ENCODE peak calls at places on chromosomes 2 and 18, in ten cellular contexts. H, L, D, K, W, R, B, S, G and N are unnamed samples.

GRCh38 chr18:56319953-56320352 is 318.4 kb downstream of the TXNL1 start:
- DNase-seq in W (no peak), H (no peak), B (no peak), R (no peak), K (no peak), G (no peak), S (no peak), D (no peak), L (no peak), N (no peak)

GRCh38 chr2:190537765-190538164 is 3.2 kb upstream of the NEMP2 start:
- DNase-seq in S (no peak), B (peak; percentile 83), W (no peak), R (no peak), G (no peak), D (peak; percentile 36), H (no peak), L (no peak), K (no peak), N (no peak)

GRCh38 chr2:60958361-60958760 is 59.2 kb upstream of the PEX13 start:
- DNase-seq in S (no peak), R (no peak), K (no peak), W (no peak), G (no peak), H (no peak), D (no peak), L (no peak), B (no peak), N (no peak)

GRCh38 chr2:145488571-145488970 is 968.7 kb upstream of the ZEB2 start:
- DNase-seq in D (no peak), W (no peak), K (no peak), G (no peak), L (no peak), H (no peak), S (no peak), B (no peak), R (no peak), N (no peak)

GRCh38 chr2:16420421-16420820 is 245.2 kb downstream of the CYRIA start:
- DNase-seq in H (no peak), W (no peak), R (peak; percentile 93), K (no peak), D (no peak), L (no peak), B (no peak), S (no peak), G (no peak), N (no peak)

GRCh38 chr2:46479265-46479664 is at the start of gene TMEM247:
- DNase-seq in K (no peak), L (no peak), G (no peak), H (no peak), B (no peak), W (no peak), D (no peak), R (no peak), S (no peak), N (no peak)

GRCh38 chr18:41075212-41075611 is 879.8 kb upstream of the PIK3C3 start:
- DNase-seq in D (peak; percentile 32), R (no peak), G (peak; percentile 71), H (no peak), S (no peak), W (no peak), L (no peak), B (peak; percentile 72), K (no peak), N (no peak)

GRCh38 chr2:175366814-175367213 is 185.3 kb upstream of the ATP5MC3 start:
- DNase-seq in R (peak; percentile 39), H (no peak), G (peak; percentile 75), W (no peak), D (peak; percentile 58), S (peak; percentile 62), K (peak; percentile 26), L (peak; percentile 35), B (peak; percentile 42), N (no peak)

GRCh38 chr2:231930601-231931281 is 4.5 kb upstream of the NPPC start:
- DNase-seq in S (no peak), L (no peak), R (no peak), K (no peak), H (no peak), B (no peak), D (peak; percentile 33), W (peak; percentile 85), G (no peak), N (no peak)

GRCh38 chr2:108855194-108855593 is 68.6 kb downstream of the CCDC138 start:
- DNase-seq in K (no peak), B (no peak), H (no peak), S (no peak), D (peak; percentile 25), W (no peak), R (no peak), L (no peak), G (peak; percentile 52), N (no peak)

GRCh38 chr2:79776461-79777146 is 263.8 kb downstream of the CTNNA2 start:
- DNase-seq in K (no peak), H (no peak), G (no peak), B (no peak), S (no peak), R (peak; percentile 60), W (no peak), D (no peak), L (no peak), N (no peak)

GRCh38 chr2:8457620-8458255 is 224.1 kb upstream of the ID2 start:
- DNase-seq in K (no peak), B (no peak), R (no peak), H (no peak), D (no peak), L (no peak), W (no peak), G (no peak), S (peak; percentile 76), N (no peak)

GRCh38 chr2:73969356-73969755 is 15.4 kb upstream of the TET3 start:
- DNase-seq in D (no peak), W (no peak), H (no peak), R (no peak), S (no peak), G (peak; percentile 36), B (peak; percentile 56), K (no peak), L (no peak), N (no peak)

GRCh38 chr2:63003349-63003748 is 47.3 kb upstream of the OTX1 start:
- DNase-seq in W (no peak), R (no peak), B (no peak), D (no peak), H (no peak), G (no peak), L (no peak), S (no peak), K (no peak), N (no peak)

GRCh38 chr2:39787950-39788349 is 8.9 kb upstream of the THUMPD2 start:
- DNase-seq in L (no peak), W (no peak), R (no peak), S (no peak), H (no peak), G (no peak), K (no peak), B (no peak), D (no peak), N (no peak)

DNA sequence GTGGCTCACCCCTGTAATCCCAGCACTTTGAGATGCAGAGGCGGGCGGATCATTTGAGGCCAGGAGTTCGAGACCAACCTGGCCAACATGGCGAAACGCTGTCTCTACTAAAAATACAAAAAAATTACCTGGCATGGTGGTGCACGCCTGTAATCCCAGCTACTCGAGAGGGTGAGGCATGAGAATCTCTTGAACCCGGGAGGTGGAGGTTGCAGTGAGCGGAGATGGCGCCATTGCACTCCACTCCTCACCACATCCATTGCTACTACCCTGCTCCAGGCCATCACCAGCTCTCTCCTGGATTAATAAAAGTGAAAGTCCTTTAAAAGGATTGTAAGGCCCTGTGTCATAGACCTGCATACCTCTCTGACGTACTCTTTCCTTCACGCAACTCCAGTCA is 1.2 kb downstream of the RMP24 start:
- DNase-seq in D (no peak), L (no peak), W (no peak), K (no peak), R (no peak), H (no peak), S (no peak), G (no peak), B (peak; percentile 5), N (no peak)
- H3K4me3 ChIP-seq in D (peak overlapping the region; percentile 83), L (peak overlapping the region; percentile 61), W (peak overlapping the region; percentile 71), K (no peak overlapping the region), R (peak overlapping the region; percentile 88), H (no peak overlapping the region), S (peak overlapping the region; percentile 58), G (peak overlapping the region; percentile 97), B (peak overlapping the region; percentile 86), N (peak overlapping the region; percentile 88)

GRCh38 chr2:184261331-184261730 is 337.0 kb upstream of the ZNF804A start:
- DNase-seq in G (no peak), H (no peak), B (no peak), R (no peak), D (no peak), S (no peak), L (no peak), W (no peak), K (no peak), N (no peak)

GRCh38 chr2:184261818-184262217 is 336.5 kb upstream of the ZNF804A start:
- DNase-seq in H (no peak), K (no peak), L (no peak), D (no peak), G (no peak), R (no peak), W (no peak), B (no peak), S (no peak), N (no peak)
- H3K4me1 ChIP-seq in H (no peaks in the 10 kb centered on the region), K (no peaks in the 10 kb centered on the region), L (no peaks in the 10 kb centered on the region), D (no peaks in the 10 kb centered on the region), G (peaks cover 22% of the 10 kb centered on the region), R (no peaks in the 10 kb centered on the region), W (no peaks in the 10 kb centered on the region), B (no peaks in the 10 kb centered on the region), S (no peaks in the 10 kb centered on the region), N (no peaks in the 10 kb centered on the region)

DNA sequence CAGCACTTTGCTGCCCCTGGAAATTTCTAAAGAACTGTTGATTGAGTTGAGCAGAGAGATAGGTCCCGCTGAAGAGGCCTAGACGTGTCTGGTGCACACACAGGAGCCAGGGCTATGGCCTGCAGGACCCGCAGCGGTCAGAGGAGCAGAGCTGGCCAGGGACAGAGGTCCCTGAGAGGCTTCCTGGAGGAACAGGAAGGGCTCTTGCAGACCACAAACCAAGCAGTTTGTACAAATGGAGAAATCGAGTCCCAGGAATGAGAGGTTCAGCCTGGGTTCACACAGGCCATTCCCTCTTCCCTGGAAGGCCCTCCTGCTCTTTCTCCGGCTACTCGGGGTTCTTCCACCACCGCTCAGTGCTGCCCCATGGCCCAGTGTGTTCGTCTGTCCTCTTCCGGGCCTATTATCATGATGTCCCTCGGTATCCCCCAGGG is 1.2 kb upstream of the BIN1 start:
- DNase-seq in K (no peak), W (peak; percentile 52), B (no peak), D (no peak), H (no peak), G (no peak), R (no peak), S (no peak), L (no peak), N (no peak)
- H3K4me3 ChIP-seq in K (no peak overlapping the region), W (peak overlapping the region; percentile 96), B (peak overlapping the region; percentile 95), D (peak overlapping the region; percentile 45), H (no peak overlapping the region), G (no peak overlapping the region), R (peak overlapping the region; percentile 74), S (peak overlapping the region; percentile 98), L (peak overlapping the region; percentile 56), N (no peak overlapping the region)

DNA sequence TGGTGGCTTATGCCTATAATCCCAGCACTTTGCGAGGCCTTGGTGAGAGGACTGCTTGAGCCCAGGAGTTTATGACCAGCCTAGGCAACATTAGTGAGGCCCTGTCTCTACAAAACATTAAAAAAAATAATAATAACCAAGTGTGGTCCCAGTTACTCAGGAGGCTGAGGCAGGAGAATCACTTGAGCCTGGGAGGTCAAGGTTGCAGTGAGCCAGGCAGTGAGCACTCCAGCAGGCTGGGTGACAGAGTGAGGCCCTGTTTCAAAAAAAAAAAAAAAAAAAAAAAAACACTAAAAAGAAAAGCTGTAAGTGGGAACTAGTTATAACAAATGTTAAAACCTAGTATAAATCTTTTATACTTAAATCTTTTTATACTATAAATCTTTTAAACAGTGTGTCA is 146.2 kb upstream of the ITGA4 start:
- DNase-seq in H (no peak), D (no peak), B (no peak), K (no peak), R (no peak), W (no peak), S (no peak), L (no peak), G (no peak), N (no peak)
- H3K4me1 ChIP-seq in H (no peaks in the 10 kb centered on the region), D (peaks cover 2% of the 10 kb centered on the region), B (no peaks in the 10 kb centered on the region), K (no peaks in the 10 kb centered on the region), R (no peaks in the 10 kb centered on the region), W (no peaks in the 10 kb centered on the region), S (no peaks in the 10 kb centered on the region), L (peaks cover 6% of the 10 kb centered on the region), G (no peaks in the 10 kb centered on the region), N (no peaks in the 10 kb centered on the region)